ENCODE peak calls at places on chromosome 13, in eight cellular contexts. U is heart left ventricle; R is iPS-NIHi11; A is fibroblast of lung; V is amygdala; K is activated CD4-positive, alpha-beta memory T cell treated with anti-CD3 and anti-CD28 coated beads, Interleukin-2, amount 10 ng/mL, durations not matched to agents 7 days and 5 days; M is lower lobe of right lung; Q is hippocampal formation. P is an unnamed sample.

GRCh38 chr13:45807520-45808099 is 43.9 kb downstream of the SIAH3 start:
- DNase-seq in V (peak), Q (peak), R (peak), A (peak), U (peak), M (no peak), K (peak), P (no peak)

GRCh38 chr13:101452519-101453485 is at the start of gene ITGBL1:
- DNase-seq in U (no peak), V (no peak), A (no peak), M (no peak), K (no peak), R (no peak), Q (peak), P (no peak)

GRCh38 chr13:54950546-54950945 is 1921.9 kb downstream of the OLFM4 start:
- DNase-seq in Q (no peak), U (no peak), R (no peak), A (no peak), V (no peak), K (no peak), M (no peak), P (no peak)

GRCh38 chr13:38819053-38819452 is 132.2 kb downstream of the FREM2 start:
- DNase-seq in M (no peak), R (peak), Q (peak), V (peak), A (peak), K (no peak), U (no peak), P (no peak)

GRCh38 chr13:75365724-75366173 is 116.2 kb downstream of the TBC1D4 start:
- DNase-seq in A (peak), Q (no peak), R (no peak), K (peak), U (no peak), V (no peak), M (no peak), P (no peak)

GRCh38 chr13:32427852-32428580 is at the start of gene N4BP2L1:
- DNase-seq in U (peak), Q (peak), V (peak), A (peak), K (peak), M (peak), R (peak), P (peak)

GRCh38 chr13:72716776-72717175 is 10.7 kb downstream of the MZT1 start:
- DNase-seq in M (no peak), K (no peak), A (no peak), V (no peak), R (no peak), U (no peak), Q (no peak), P (no peak)

GRCh38 chr13:31775686-31776085 is 36.4 kb downstream of the RXFP2 start:
- DNase-seq in Q (no peak), K (no peak), U (peak), M (no peak), A (peak), R (no peak), V (no peak), P (no peak)

GRCh38 chr13:21663197-21663596 is 7.7 kb upstream of the FGF9 start:
- DNase-seq in K (no peak), A (no peak), U (no peak), Q (no peak), M (no peak), V (no peak), R (no peak), P (no peak)

GRCh38 chr13:39803156-39803555 is 147.7 kb downstream of the COG6 start:
- DNase-seq in V (no peak), M (no peak), Q (no peak), K (no peak), A (no peak), R (no peak), U (no peak), P (no peak)

GRCh38 chr13:72953391-72953960 is 105.3 kb upstream of the KLF5 start:
- DNase-seq in V (peak), K (no peak), R (no peak), U (no peak), A (no peak), M (peak), Q (no peak), P (no peak)

GRCh38 chr13:113452942-113453901 is at the start of gene ADPRHL1:
- DNase-seq in A (no peak), U (peak), M (no peak), V (no peak), Q (no peak), R (no peak), K (no peak), P (no peak)

GRCh38 chr13:27968316-27969072 is 621 bp downstream of the CDX2 start:
- DNase-seq in A (no peak), U (no peak), M (no peak), R (no peak), Q (no peak), K (no peak), V (no peak), P (no peak)

GRCh38 chr13:61170791-61171330 is 244.8 kb downstream of the PCDH20 start:
- DNase-seq in M (no peak), R (no peak), U (no peak), A (no peak), Q (peak), K (no peak), V (peak), P (no peak)

GRCh38 chr13:103236213-103236612 is 170.0 kb upstream of the SLC10A2 start:
- DNase-seq in R (no peak), U (no peak), A (no peak), Q (no peak), V (no peak), K (no peak), M (no peak), P (no peak)

GRCh38 chr13:46173656-46174055 is 8.3 kb downstream of the LCP1 start:
- DNase-seq in U (no peak), Q (no peak), V (no peak), A (no peak), M (no peak), K (no peak), R (no peak), P (no peak)

GRCh38 chr13:110301606-110302131 is 5.3 kb downstream of the COL4A1 start:
- DNase-seq in U (peak), R (no peak), V (no peak), M (no peak), A (peak), K (no peak), Q (no peak), P (no peak)

GRCh38 chr13:22112956-22113750 is 442.3 kb downstream of the FGF9 start:
- DNase-seq in A (no peak), K (no peak), M (no peak), Q (no peak), R (no peak), U (no peak), V (no peak), P (no peak)

GRCh38 chr13:112859817-112860190 is 109.2 kb upstream of the MCF2L start:
- DNase-seq in K (no peak), Q (peak), U (no peak), M (no peak), R (no peak), V (peak), A (peak), P (no peak)

GRCh38 chr13:100493418-100493817 is 95.2 kb downstream of the GGACT start:
- DNase-seq in R (no peak), A (peak), V (no peak), M (no peak), K (no peak), Q (no peak), U (no peak), P (no peak)

GRCh38 chr13:60990032-60990733 is 425.5 kb downstream of the PCDH20 start:
- DNase-seq in R (peak), U (no peak), M (no peak), V (no peak), Q (no peak), K (no peak), A (no peak), P (no peak)

GRCh38 chr13:94716016-94716415 is 3.7 kb upstream of the SOX21 start:
- DNase-seq in Q (no peak), R (no peak), M (no peak), A (no peak), K (no peak), U (no peak), V (no peak), P (no peak)

GRCh38 chr13:43085545-43085944 is 62.2 kb downstream of the DNAJC15 start:
- DNase-seq in Q (peak), U (no peak), K (no peak), V (no peak), M (no peak), R (no peak), A (peak), P (no peak)

GRCh38 chr13:50375792-50376191 is 360.5 kb downstream of the KCNRG start:
- DNase-seq in V (no peak), K (no peak), U (no peak), A (peak), Q (no peak), M (no peak), R (no peak), P (no peak)

GRCh38 chr13:39561971-39562370 is 41.0 kb downstream of the LHFPL6 start:
- DNase-seq in R (no peak), V (no peak), U (no peak), A (no peak), K (no peak), Q (no peak), M (no peak), P (no peak)

GRCh38 chr13:96460571-96460970 is 370.7 kb downstream of the HS6ST3 start:
- DNase-seq in A (no peak), Q (no peak), R (no peak), M (no peak), U (no peak), K (no peak), V (no peak), P (no peak)

GRCh38 chr13:103067751-103068563 is 1.7 kb upstream of the SLC10A2 start:
- DNase-seq in M (no peak), A (no peak), K (no peak), R (peak), U (no peak), Q (no peak), V (peak), P (no peak)

GRCh38 chr13:24684600-24684998 is 4.4 kb downstream of the ATP12A start:
- DNase-seq in R (no peak), V (peak), A (no peak), M (no peak), K (peak), U (no peak), Q (peak), P (no peak)

P was measured in activated B cell treated with CpG ODN at 0.5 μM for 24 hours.